ENCODE peak calls at places on chromosomes 1 and 21, in ten cellular contexts. One of them, this sample, is unnamed.

GRCh38 chr1:55604194-55604593 is 389.0 kb upstream of the USP24 start:
- DNase-seq in PC-3: no peak
- DNase-seq in tibial nerve: no peak
- DNase-seq in endothelial cell of umbilical vein: no peak
- DNase-seq in mesenchymal stem cell: no peak
- DNase-seq in A549: no peak
- DNase-seq in CD4-positive, alpha-beta memory T cell: no peak
- DNase-seq in transverse colon: no peak
- DNase-seq in Panc1: no peak
- DNase-seq in upper lobe of right lung: no peak
- DNase-seq in this sample: no peak

GRCh38 chr1:32907435-32907834 is 6.2 kb upstream of the TMEM54 start:
- DNase-seq in endothelial cell of umbilical vein: no peak
- DNase-seq in mesenchymal stem cell: peak
- DNase-seq in tibial nerve: no peak
- DNase-seq in transverse colon: no peak
- DNase-seq in CD4-positive, alpha-beta memory T cell: no peak
- DNase-seq in PC-3: no peak
- DNase-seq in upper lobe of right lung: no peak
- DNase-seq in A549: no peak
- DNase-seq in Panc1: no peak
- DNase-seq in this sample: no peak

GRCh38 chr1:33256701-33257387 is 552 bp downstream of the ZNF362 start:
- DNase-seq in PC-3: peak
- DNase-seq in Panc1: peak
- DNase-seq in endothelial cell of umbilical vein: peak
- DNase-seq in mesenchymal stem cell: peak
- DNase-seq in tibial nerve: peak
- DNase-seq in CD4-positive, alpha-beta memory T cell: peak
- DNase-seq in A549: peak
- DNase-seq in transverse colon: peak
- DNase-seq in upper lobe of right lung: peak
- DNase-seq in this sample: no peak

GRCh38 chr1:234216116-234216703 is 157.0 kb upstream of the COA6 start:
- DNase-seq in A549: no peak
- DNase-seq in endothelial cell of umbilical vein: no peak
- DNase-seq in mesenchymal stem cell: no peak
- DNase-seq in tibial nerve: no peak
- DNase-seq in transverse colon: no peak
- DNase-seq in Panc1: no peak
- DNase-seq in PC-3: no peak
- DNase-seq in upper lobe of right lung: no peak
- DNase-seq in CD4-positive, alpha-beta memory T cell: no peak
- DNase-seq in this sample: no peak

GRCh38 chr1:82565546-82565945 is 764.8 kb downstream of the ADGRL2 start:
- DNase-seq in PC-3: peak
- DNase-seq in tibial nerve: peak
- DNase-seq in upper lobe of right lung: no peak
- DNase-seq in endothelial cell of umbilical vein: peak
- DNase-seq in Panc1: peak
- DNase-seq in A549: no peak
- DNase-seq in mesenchymal stem cell: no peak
- DNase-seq in transverse colon: no peak
- DNase-seq in CD4-positive, alpha-beta memory T cell: no peak
- DNase-seq in this sample: no peak

GRCh38 chr1:94022471-94023189 is 98.3 kb downstream of the ABCA4 start:
- DNase-seq in CD4-positive, alpha-beta memory T cell: no peak
- DNase-seq in tibial nerve: peak
- DNase-seq in transverse colon: no peak
- DNase-seq in PC-3: peak
- DNase-seq in A549: peak
- DNase-seq in Panc1: peak
- DNase-seq in upper lobe of right lung: no peak
- DNase-seq in mesenchymal stem cell: peak
- DNase-seq in endothelial cell of umbilical vein: peak
- DNase-seq in this sample: no peak

GRCh38 chr1:71463144-71463543 is 382.3 kb upstream of the ZRANB2 start:
- DNase-seq in CD4-positive, alpha-beta memory T cell: no peak
- DNase-seq in transverse colon: no peak
- DNase-seq in mesenchymal stem cell: no peak
- DNase-seq in upper lobe of right lung: no peak
- DNase-seq in PC-3: no peak
- DNase-seq in A549: no peak
- DNase-seq in endothelial cell of umbilical vein: no peak
- DNase-seq in tibial nerve: no peak
- DNase-seq in Panc1: no peak
- DNase-seq in this sample: no peak

GRCh38 chr21:31235671-31236450 is 108.2 kb downstream of the TIAM1 start:
- DNase-seq in upper lobe of right lung: no peak
- DNase-seq in Panc1: no peak
- DNase-seq in A549: no peak
- DNase-seq in mesenchymal stem cell: no peak
- DNase-seq in CD4-positive, alpha-beta memory T cell: no peak
- DNase-seq in PC-3: peak
- DNase-seq in transverse colon: no peak
- DNase-seq in endothelial cell of umbilical vein: no peak
- DNase-seq in tibial nerve: no peak
- DNase-seq in this sample: no peak

GRCh38 chr1:113388017-113388620 is 2.2 kb upstream of the MAGI3 start:
- DNase-seq in CD4-positive, alpha-beta memory T cell: no peak
- DNase-seq in upper lobe of right lung: no peak
- DNase-seq in endothelial cell of umbilical vein: no peak
- DNase-seq in tibial nerve: no peak
- DNase-seq in mesenchymal stem cell: no peak
- DNase-seq in Panc1: no peak
- DNase-seq in PC-3: peak
- DNase-seq in A549: no peak
- DNase-seq in transverse colon: no peak
- DNase-seq in this sample: no peak

GRCh38 chr1:53553734-53554509 is 94.7 kb downstream of the DMRTB1 start:
- DNase-seq in PC-3: no peak
- DNase-seq in endothelial cell of umbilical vein: no peak
- DNase-seq in Panc1: no peak
- DNase-seq in upper lobe of right lung: peak
- DNase-seq in transverse colon: peak
- DNase-seq in tibial nerve: no peak
- DNase-seq in CD4-positive, alpha-beta memory T cell: no peak
- DNase-seq in A549: no peak
- DNase-seq in mesenchymal stem cell: no peak
- DNase-seq in this sample: peak

DNA sequence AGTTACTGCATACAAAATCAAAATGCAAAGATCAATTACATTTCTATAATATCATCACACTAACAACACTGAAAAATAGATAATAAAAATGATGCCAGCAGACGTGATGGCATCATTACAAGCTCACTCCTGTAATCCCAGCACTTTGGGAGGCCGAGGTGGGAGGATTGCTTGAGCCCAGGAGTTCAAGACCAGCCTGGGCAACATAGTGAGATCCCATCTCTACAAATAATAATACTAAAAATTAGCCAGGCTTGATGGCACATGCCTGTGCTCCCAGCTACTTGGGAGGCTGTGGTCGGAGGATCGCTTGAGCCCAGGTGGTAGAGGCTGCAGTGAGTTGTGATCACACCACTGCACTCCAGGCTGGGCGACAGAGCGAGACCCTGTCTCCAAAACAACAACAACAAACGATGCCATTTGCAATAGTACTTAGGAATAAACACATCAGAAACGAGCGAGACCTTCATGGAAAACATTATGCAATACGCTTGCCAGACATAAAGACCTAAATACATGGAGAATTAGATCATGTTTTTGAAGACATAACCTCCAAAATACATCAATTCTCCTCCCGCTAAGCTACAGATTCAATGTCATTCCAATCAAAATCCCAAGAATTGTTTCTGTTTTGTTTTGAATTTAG is 86.6 kb upstream of the ERRFI1 start:
- DNase-seq in CD4-positive, alpha-beta memory T cell: no peak
- DNase-seq in upper lobe of right lung: no peak
- DNase-seq in mesenchymal stem cell: peak
- DNase-seq in tibial nerve: no peak
- DNase-seq in A549: no peak
- DNase-seq in PC-3: no peak
- DNase-seq in transverse colon: no peak
- DNase-seq in endothelial cell of umbilical vein: no peak
- DNase-seq in Panc1: no peak
- DNase-seq in this sample: no peak
- H3K27ac ChIP-seq in CD4-positive, alpha-beta memory T cell: no peak
- H3K27ac ChIP-seq in upper lobe of right lung: peak
- H3K27ac ChIP-seq in mesenchymal stem cell: no peak
- H3K27ac ChIP-seq in tibial nerve: peak
- H3K27ac ChIP-seq in A549: no peak
- H3K27ac ChIP-seq in PC-3: no peak
- H3K27ac ChIP-seq in transverse colon: no peak
- H3K27ac ChIP-seq in endothelial cell of umbilical vein: no peak
- H3K27ac ChIP-seq in Panc1: peak
- H3K27ac ChIP-seq in this sample: no peak

GRCh38 chr1:151825204-151825603 is 6.4 kb downstream of the RORC start:
- DNase-seq in mesenchymal stem cell: no peak
- DNase-seq in transverse colon: no peak
- DNase-seq in tibial nerve: no peak
- DNase-seq in A549: no peak
- DNase-seq in CD4-positive, alpha-beta memory T cell: no peak
- DNase-seq in Panc1: no peak
- DNase-seq in upper lobe of right lung: no peak
- DNase-seq in endothelial cell of umbilical vein: no peak
- DNase-seq in PC-3: no peak
- DNase-seq in this sample: no peak

GRCh38 chr1:151819951-151820623 is 11.5 kb downstream of the RORC start:
- DNase-seq in CD4-positive, alpha-beta memory T cell: no peak
- DNase-seq in PC-3: peak
- DNase-seq in transverse colon: no peak
- DNase-seq in endothelial cell of umbilical vein: no peak
- DNase-seq in upper lobe of right lung: peak
- DNase-seq in Panc1: no peak
- DNase-seq in tibial nerve: no peak
- DNase-seq in A549: no peak
- DNase-seq in mesenchymal stem cell: no peak
- DNase-seq in this sample: no peak

GRCh38 chr1:151823175-151823574 is 8.4 kb downstream of the RORC start:
- DNase-seq in tibial nerve: no peak
- DNase-seq in PC-3: no peak
- DNase-seq in Panc1: no peak
- DNase-seq in endothelial cell of umbilical vein: no peak
- DNase-seq in CD4-positive, alpha-beta memory T cell: no peak
- DNase-seq in mesenchymal stem cell: no peak
- DNase-seq in transverse colon: no peak
- DNase-seq in A549: no peak
- DNase-seq in upper lobe of right lung: no peak
- DNase-seq in this sample: no peak

GRCh38 chr1:151820940-151821339 is 10.7 kb downstream of the RORC start:
- DNase-seq in mesenchymal stem cell: no peak
- DNase-seq in transverse colon: no peak
- DNase-seq in endothelial cell of umbilical vein: no peak
- DNase-seq in CD4-positive, alpha-beta memory T cell: peak
- DNase-seq in tibial nerve: no peak
- DNase-seq in upper lobe of right lung: peak
- DNase-seq in PC-3: no peak
- DNase-seq in Panc1: no peak
- DNase-seq in A549: no peak
- DNase-seq in this sample: no peak

DNA sequence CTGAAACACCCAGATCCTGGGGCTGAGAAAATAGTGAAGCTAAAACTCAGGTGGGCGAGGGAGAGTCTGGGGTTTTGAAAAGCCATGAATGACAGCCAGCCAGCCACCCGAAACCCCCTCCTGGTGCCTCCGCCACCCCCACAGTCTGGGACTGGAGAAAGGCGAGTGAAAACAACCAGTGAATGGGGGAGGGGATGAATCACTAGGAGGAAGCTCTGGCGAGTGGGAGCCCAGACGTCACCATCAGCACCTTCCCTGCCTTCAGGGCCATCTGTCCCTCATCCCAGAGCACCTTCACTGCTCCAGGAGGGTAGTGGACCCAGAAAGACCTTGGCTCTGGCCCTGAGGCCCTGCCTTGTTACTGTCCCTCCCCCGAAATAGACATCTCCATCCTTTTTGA is 9.2 kb downstream of the RORC start:
- DNase-seq in transverse colon: no peak
- DNase-seq in PC-3: no peak
- DNase-seq in CD4-positive, alpha-beta memory T cell: peak
- DNase-seq in tibial nerve: no peak
- DNase-seq in A549: no peak
- DNase-seq in upper lobe of right lung: no peak
- DNase-seq in mesenchymal stem cell: no peak
- DNase-seq in Panc1: no peak
- DNase-seq in endothelial cell of umbilical vein: no peak
- DNase-seq in this sample: no peak
- H3K27ac ChIP-seq in transverse colon: no peak
- H3K27ac ChIP-seq in PC-3: no peak
- H3K27ac ChIP-seq in CD4-positive, alpha-beta memory T cell: peak
- H3K27ac ChIP-seq in tibial nerve: no peak
- H3K27ac ChIP-seq in A549: no peak
- H3K27ac ChIP-seq in upper lobe of right lung: no peak
- H3K27ac ChIP-seq in mesenchymal stem cell: no peak
- H3K27ac ChIP-seq in Panc1: no peak
- H3K27ac ChIP-seq in endothelial cell of umbilical vein: no peak
- H3K27ac ChIP-seq in this sample: no peak

DNA sequence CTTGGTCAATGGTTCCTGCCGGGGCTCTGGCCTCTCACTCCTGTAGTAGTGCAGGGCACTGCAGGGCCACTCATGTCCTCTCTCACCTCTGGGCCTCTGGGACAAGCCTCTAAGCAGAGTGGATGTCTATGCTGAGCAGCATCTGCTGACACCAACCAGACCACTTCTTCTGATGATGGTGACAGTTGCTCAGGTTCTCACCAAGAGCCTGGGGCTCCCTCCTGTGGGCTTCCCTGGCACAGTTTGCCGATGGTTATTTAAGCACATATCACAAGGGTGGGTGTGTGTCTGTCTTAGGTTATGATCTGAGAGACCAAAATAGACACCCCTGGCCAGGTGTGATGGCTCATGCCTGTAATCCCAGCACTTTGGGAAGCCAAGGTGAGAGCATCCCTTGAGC is 17.4 kb upstream of the GPR137B start:
- DNase-seq in CD4-positive, alpha-beta memory T cell: no peak
- DNase-seq in PC-3: peak
- DNase-seq in A549: no peak
- DNase-seq in Panc1: no peak
- DNase-seq in endothelial cell of umbilical vein: no peak
- DNase-seq in upper lobe of right lung: no peak
- DNase-seq in mesenchymal stem cell: no peak
- DNase-seq in transverse colon: no peak
- DNase-seq in tibial nerve: no peak
- DNase-seq in this sample: no peak
- H3K27ac ChIP-seq in CD4-positive, alpha-beta memory T cell: no peak
- H3K27ac ChIP-seq in PC-3: no peak
- H3K27ac ChIP-seq in A549: no peak
- H3K27ac ChIP-seq in Panc1: no peak
- H3K27ac ChIP-seq in endothelial cell of umbilical vein: no peak
- H3K27ac ChIP-seq in upper lobe of right lung: no peak
- H3K27ac ChIP-seq in mesenchymal stem cell: no peak
- H3K27ac ChIP-seq in transverse colon: no peak
- H3K27ac ChIP-seq in tibial nerve: no peak
- H3K27ac ChIP-seq in this sample: no peak

DNA sequence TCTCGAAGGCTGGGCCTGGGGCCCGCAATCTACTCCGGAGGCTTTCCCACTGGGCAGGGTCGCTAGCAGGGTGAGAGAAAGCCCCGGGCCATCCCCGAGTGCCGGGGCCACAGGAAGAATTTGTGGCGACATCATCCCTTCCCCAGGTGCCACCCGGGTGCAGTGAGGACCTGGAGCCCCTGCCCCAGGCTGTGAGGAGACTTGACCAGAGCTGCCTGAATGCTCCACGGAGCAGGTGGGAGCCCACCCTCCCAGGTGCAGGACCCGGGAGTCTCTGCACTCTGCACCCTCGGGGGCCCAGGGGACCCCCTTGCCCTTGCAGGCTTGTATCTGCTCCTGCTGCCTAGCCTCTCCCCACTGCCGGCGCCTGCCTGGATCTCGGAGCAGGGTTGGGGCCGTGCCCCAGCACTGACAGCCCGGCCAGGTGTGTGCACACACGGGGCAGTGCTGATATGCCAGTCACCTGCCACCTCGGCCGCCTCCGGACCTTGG is 67.5 kb upstream of the RGS7 start:
- DNase-seq in endothelial cell of umbilical vein: no peak
- DNase-seq in A549: no peak
- DNase-seq in mesenchymal stem cell: no peak
- DNase-seq in upper lobe of right lung: no peak
- DNase-seq in CD4-positive, alpha-beta memory T cell: no peak
- DNase-seq in PC-3: no peak
- DNase-seq in transverse colon: no peak
- DNase-seq in tibial nerve: no peak
- DNase-seq in Panc1: no peak
- DNase-seq in this sample: no peak
- H3K27ac ChIP-seq in endothelial cell of umbilical vein: no peak
- H3K27ac ChIP-seq in A549: no peak
- H3K27ac ChIP-seq in mesenchymal stem cell: no peak
- H3K27ac ChIP-seq in upper lobe of right lung: no peak
- H3K27ac ChIP-seq in CD4-positive, alpha-beta memory T cell: no peak
- H3K27ac ChIP-seq in PC-3: no peak
- H3K27ac ChIP-seq in transverse colon: no peak
- H3K27ac ChIP-seq in tibial nerve: no peak
- H3K27ac ChIP-seq in Panc1: no peak
- H3K27ac ChIP-seq in this sample: no peak

This sample was measured in coronary artery.